ENCODE peak calls at places on chromosomes 4 and X, in five cellular contexts. W is stomach, Z is upper lobe of left lung, M is ovary, X is IMR-90. J is an unnamed sample.

GRCh38 chr4:89438102-89438831 is 130.7 kb upstream of the GPRIN3 start:
- DNase-seq in W (peak; percentile 41), Z (peak; percentile 34), M (no peak), X (peak; percentile 49), J (no peak)

GRCh38 chr4:8070751-8071718 is 87.6 kb downstream of the ABLIM2 start:
- DNase-seq in W (no peak), Z (no peak), M (no peak), X (no peak), J (no peak)

GRCh38 chr4:115332078-115332477 is 218.7 kb upstream of the NDST4 start:
- DNase-seq in W (no peak), Z (no peak), M (no peak), X (no peak), J (no peak)

GRCh38 chr4:59180161-59180560 is 2020.0 kb upstream of the ADGRL3 start:
- DNase-seq in W (no peak), Z (no peak), M (no peak), X (no peak), J (no peak)

GRCh38 chr4:77697860-77698599 is 92.4 kb downstream of the CXCL13 start:
- DNase-seq in W (peak; percentile 56), Z (no peak), M (no peak), X (peak; percentile 67), J (no peak)

GRCh38 chr4:15479913-15480185 is 10.2 kb downstream of the CC2D2A start:
- DNase-seq in W (no peak), Z (no peak), M (no peak), X (peak; percentile 91), J (no peak)

GRCh38 chr4:170139764-170140163 is 50.0 kb upstream of the AADAT start:
- DNase-seq in W (no peak), Z (no peak), M (no peak), X (peak; percentile 37), J (no peak)

GRCh38 chr4:14458463-14458862 is 543.8 kb upstream of the CPEB2 start:
- DNase-seq in W (no peak), Z (no peak), M (no peak), X (no peak), J (no peak)

GRCh38 chr4:18241744-18242143 is 220.2 kb upstream of the LCORL start:
- DNase-seq in W (no peak), Z (no peak), M (no peak), X (no peak), J (no peak)

GRCh38 chr4:44210750-44211149 is 237.9 kb downstream of the KCTD8 start:
- DNase-seq in W (no peak), Z (no peak), M (no peak), X (no peak), J (no peak)

GRCh38 chrX:154731881-154732280 is 19.0 kb downstream of the GAB3 start:
- DNase-seq in W (no peak), Z (peak; percentile 34), M (no peak), X (peak; percentile 45), J (no peak)

GRCh38 chr4:60724623-60725022 is 475.5 kb upstream of the ADGRL3 start:
- DNase-seq in W (no peak), Z (no peak), M (no peak), X (peak; percentile 95), J (no peak)

GRCh38 chrX:83416273-83416672 is 91.8 kb upstream of the POU3F4 start:
- DNase-seq in W (no peak), Z (no peak), M (no peak), X (no peak), J (no peak)

GRCh38 chr4:162163892-162164759 is at the start of gene FSTL5:
- DNase-seq in W (peak; percentile 66), Z (peak; percentile 56), M (no peak), X (peak; percentile 2), J (no peak)

GRCh38 chr4:18666322-18666721 is 644.8 kb upstream of the LCORL start:
- DNase-seq in W (no peak), Z (no peak), M (no peak), X (no peak), J (no peak)

GRCh38 chrX:47489507-47490275 is 6.7 kb upstream of the ZNF41 start:
- DNase-seq in W (no peak), Z (no peak), M (no peak), X (no peak), J (no peak)

GRCh38 chrX:151505796-151506195 is 57.7 kb upstream of the PASD1 start:
- DNase-seq in W (no peak), Z (no peak), M (no peak), X (no peak), J (no peak)

GRCh38 chrX:28697732-28698131 is 110.5 kb downstream of the IL1RAPL1 start:
- DNase-seq in W (no peak), Z (no peak), M (no peak), X (no peak), J (no peak)

GRCh38 chrX:149004936-149005335 is 500.2 kb downstream of the IDS start:
- DNase-seq in W (no peak), Z (no peak), M (no peak), X (no peak), J (no peak)

GRCh38 chr4:3701271-3702083 is 64.7 kb upstream of the ADRA2C start:
- DNase-seq in W (no peak), Z (no peak), M (no peak), X (no peak), J (no peak)

GRCh38 chrX:8848921-8849320 is 47.7 kb upstream of the FAM9A start:
- DNase-seq in W (no peak), Z (no peak), M (no peak), X (peak; percentile 19), J (no peak)

GRCh38 chrX:42096262-42096939 is 173.0 kb upstream of the CASK start:
- DNase-seq in W (peak; percentile 46), Z (peak; percentile 56), M (peak; percentile 53), X (peak; percentile 96), J (no peak)

DNA sequence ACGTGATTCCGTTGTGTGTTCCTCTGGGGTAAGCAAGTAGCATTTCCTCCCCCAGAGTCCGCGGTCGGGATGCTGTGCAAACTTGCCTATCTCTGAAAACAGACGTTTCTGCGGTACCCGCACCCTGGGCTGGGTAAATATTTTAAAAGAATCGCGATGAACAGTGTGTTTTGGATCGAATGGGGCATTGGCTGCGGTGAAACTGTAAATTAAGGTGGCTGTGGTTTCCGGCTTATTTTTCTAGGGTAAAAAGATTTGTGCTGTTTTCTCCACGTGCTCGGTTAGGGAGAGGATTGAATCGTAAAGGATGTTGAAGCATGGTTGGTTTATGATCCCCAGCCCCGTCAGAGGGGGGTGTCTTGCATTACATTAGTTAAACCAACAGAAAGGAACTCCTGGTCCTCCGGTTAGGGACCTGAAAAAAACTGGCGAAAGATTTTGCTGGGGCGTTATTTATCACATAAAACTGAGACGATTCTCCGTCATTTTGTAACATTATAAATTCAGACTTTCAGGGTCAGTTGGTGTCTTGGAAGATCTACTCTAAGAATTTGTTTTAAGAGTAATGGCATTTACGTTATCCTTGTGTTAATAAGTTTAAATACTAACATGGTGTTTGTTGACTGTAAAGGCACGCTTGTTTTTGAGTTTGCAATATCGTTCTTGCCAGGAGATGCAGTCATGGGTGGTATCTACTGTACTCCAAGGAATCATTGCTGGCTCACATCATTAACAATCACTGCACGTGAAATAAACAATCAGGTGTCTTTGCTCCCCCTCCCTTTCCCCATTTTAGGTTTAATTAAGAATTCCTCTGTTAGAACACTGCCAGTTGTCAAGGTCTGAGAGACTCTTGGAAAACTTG is 1.4 kb downstream of the HHIP start:
- DNase-seq in W (no peak), Z (no peak), M (no peak), X (peak; percentile 51), J (no peak)
- H3K27ac ChIP-seq in W (no peak overlapping the region), Z (peak overlapping the region; percentile 87), M (no peak overlapping the region), X (no peak overlapping the region), J (no peak overlapping the region)

GRCh38 chr4:75939890-75940691 is 722 bp downstream of the NAAA start:
- DNase-seq in W (peak; percentile 71), Z (peak; percentile 75), M (peak; percentile 55), X (peak; percentile 32), J (peak; percentile 62)
- TF ChIP-seq POLR2A in W (no peak), Z (peak; percentile 51), M (no peak), X (no peak), J (no peak)

GRCh38 chr4:119480331-119480730 is 148.3 kb downstream of the PDE5A start:
- DNase-seq in W (no peak), Z (no peak), M (no peak), X (no peak), J (no peak)
- H3K27me3 ChIP-seq in W (no peaks in the 10 kb centered on the region), Z (no peaks in the 10 kb centered on the region), M (no peaks in the 10 kb centered on the region), X (no peaks in the 10 kb centered on the region), J (no peaks in the 10 kb centered on the region)

GRCh38 chr4:11451720-11452119 is 23.0 kb upstream of the HS3ST1 start:
- DNase-seq in W (no peak), Z (no peak), M (no peak), X (no peak), J (no peak)

GRCh38 chr4:11456441-11456840 is 27.7 kb upstream of the HS3ST1 start:
- DNase-seq in W (no peak), Z (no peak), M (no peak), X (no peak), J (no peak)

DNA sequence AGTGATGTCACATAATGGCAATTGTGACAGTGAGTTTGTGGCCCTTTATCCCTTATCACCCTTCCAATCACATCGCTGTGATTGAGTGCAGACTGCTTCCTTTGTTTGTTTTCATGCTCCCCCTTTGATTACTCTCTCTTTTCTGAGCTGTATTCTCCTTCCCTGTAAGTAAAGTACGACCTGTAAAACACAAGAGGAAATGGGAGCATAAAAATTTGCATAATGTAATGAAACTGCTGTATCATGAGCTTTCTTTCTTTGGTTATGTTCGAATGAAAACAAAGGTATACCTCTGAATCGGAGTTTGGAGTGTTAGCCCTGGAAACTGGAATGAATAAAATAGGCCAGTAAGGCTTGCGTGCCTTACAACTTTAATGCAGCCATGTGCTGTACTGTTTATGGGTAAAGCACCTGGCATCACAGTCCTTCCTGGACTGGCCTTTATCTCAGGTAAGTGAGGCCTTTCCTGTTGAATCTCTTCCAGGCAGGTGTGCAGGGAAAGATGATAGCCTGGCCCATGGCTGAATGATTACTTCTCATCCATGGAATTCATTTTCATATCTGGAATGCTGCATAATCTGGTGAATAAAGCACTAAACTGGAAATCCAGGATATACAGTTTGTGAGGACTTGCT is 26.6 kb upstream of the HS3ST1 start:
- DNase-seq in W (peak; percentile 45), Z (no peak), M (no peak), X (no peak), J (no peak)
- H3K27ac ChIP-seq in W (no peak overlapping the region), Z (no peak overlapping the region), M (no peak overlapping the region), X (no peak overlapping the region), J (no peak overlapping the region)